ENCODE peak calls at places on chromosomes 5 and 9, in seven cellular contexts. V is gastrocnemius medialis, R is body of pancreas, I is heart right ventricle, L is H9, K is IMR-90, E is cardiac muscle cell. W is an unnamed sample. For H3K4me1, the result is how much of the 10 kb centered on the place peaks cover.

GRCh38 chr5:55600536-55601208 is 65.9 kb upstream of the PLPP1 start:
- DNase-seq in V (no peak), R (no peak), I (no peak), L (no peak), K (peak), E (peak), W (no peak)

GRCh38 chr5:172028167-172028566 is 21.7 kb upstream of the FBXW11 start:
- DNase-seq in V (no peak), R (no peak), I (no peak), L (no peak), K (no peak), E (no peak), W (no peak)

GRCh38 chr9:105681724-105682123 is 12.6 kb upstream of the TMEM38B start:
- DNase-seq in V (no peak), R (no peak), I (no peak), L (no peak), K (peak), E (no peak), W (no peak)

GRCh38 chr5:141701341-141702119 is 19.5 kb upstream of the ARAP3 start:
- DNase-seq in V (no peak), R (no peak), I (no peak), L (no peak), K (no peak), E (no peak), W (no peak)

GRCh38 chr9:72775570-72775969 is 177.3 kb downstream of the ALDH1A1 start:
- DNase-seq in V (no peak), R (no peak), I (no peak), L (no peak), K (no peak), E (no peak), W (no peak)

GRCh38 chr5:52878671-52879070 is 91.0 kb downstream of the ITGA1 start:
- DNase-seq in V (no peak), R (no peak), I (no peak), L (no peak), K (peak), E (no peak), W (no peak)

GRCh38 chr5:177111720-177112394 is 21.7 kb upstream of the NSD1 start:
- DNase-seq in V (no peak), R (peak), I (peak), L (peak), K (peak), E (peak), W (no peak)

GRCh38 chr5:177430146-177430951 is 3.9 kb downstream of the GRK6 start:
- DNase-seq in V (no peak), R (no peak), I (no peak), L (no peak), K (no peak), E (no peak), W (no peak)

GRCh38 chr9:126619336-126619919 is 5.7 kb downstream of the LMX1B start:
- DNase-seq in V (no peak), R (no peak), I (no peak), L (no peak), K (no peak), E (no peak), W (no peak)

GRCh38 chr9:26748449-26749058 is 144.0 kb downstream of the CAAP1 start:
- DNase-seq in V (no peak), R (no peak), I (no peak), L (no peak), K (no peak), E (no peak), W (no peak)

GRCh38 chr9:124251605-124252366 is 6.0 kb upstream of the NEK6 start:
- DNase-seq in V (no peak), R (no peak), I (no peak), L (no peak), K (peak), E (no peak), W (no peak)

GRCh38 chr5:72688926-72689325 is 127.5 kb upstream of the TNPO1 start:
- DNase-seq in V (no peak), R (no peak), I (no peak), L (no peak), K (no peak), E (no peak), W (no peak)

GRCh38 chr9:708556-709432 is 132.7 kb upstream of the DMRT1 start:
- DNase-seq in V (no peak), R (peak), I (no peak), L (no peak), K (no peak), E (peak), W (peak)

GRCh38 chr5:79202076-79202475 is 33.9 kb upstream of the JMY start:
- DNase-seq in V (no peak), R (no peak), I (no peak), L (no peak), K (peak), E (no peak), W (peak)

GRCh38 chr5:33903118-33903517 is 11.3 kb upstream of the ADAMTS12 start:
- DNase-seq in V (no peak), R (no peak), I (no peak), L (no peak), K (no peak), E (no peak), W (no peak)

GRCh38 chr9:128554155-128554862 is 1.9 kb downstream of the SPTAN1 start:
- DNase-seq in V (peak), R (peak), I (peak), L (peak), K (peak), E (peak), W (peak)

GRCh38 chr9:69421908-69422801 is 97.1 kb downstream of the ENTREP1 start:
- DNase-seq in V (peak), R (peak), I (no peak), L (peak), K (peak), E (peak), W (peak)

GRCh38 chr9:113600871-113601545 is 137.5 kb downstream of the RGS3 start:
- DNase-seq in V (no peak), R (no peak), I (no peak), L (no peak), K (no peak), E (no peak), W (no peak)

GRCh38 chr5:136295914-136296313 is 69.4 kb downstream of the TRPC7 start:
- DNase-seq in V (no peak), R (no peak), I (no peak), L (no peak), K (peak), E (no peak), W (no peak)

GRCh38 chr9:128339761-128340690 is at the start of gene SLC27A4:
- DNase-seq in V (peak), R (peak), I (peak), L (peak), K (peak), E (peak), W (peak)

GRCh38 chr9:16023466-16023865 is 470.6 kb downstream of the CCDC171 start:
- DNase-seq in V (no peak), R (no peak), I (no peak), L (no peak), K (peak), E (no peak), W (no peak)

GRCh38 chr5:133117166-133117929 is 65.5 kb downstream of the HSPA4 start:
- DNase-seq in V (no peak), R (no peak), I (no peak), L (no peak), K (no peak), E (no peak), W (no peak)

GRCh38 chr5:91928751-91929521 is 545.8 kb upstream of the ARRDC3 start:
- DNase-seq in V (no peak), R (no peak), I (no peak), L (no peak), K (peak), E (peak), W (no peak)

GRCh38 chr9:77883846-77884771 is 147.5 kb downstream of the GNAQ start:
- DNase-seq in V (no peak), R (no peak), I (no peak), L (no peak), K (peak), E (no peak), W (no peak)

GRCh38 chr9:86771391-86771790 is 175.9 kb downstream of the GAS1 start:
- DNase-seq in V (no peak), R (no peak), I (no peak), L (no peak), K (no peak), E (no peak), W (no peak)

GRCh38 chr9:134276463-134277245 is 49.6 kb upstream of the RXRA start:
- DNase-seq in V (no peak), R (no peak), I (no peak), L (no peak), K (no peak), E (peak), W (no peak)

GRCh38 chr9:96719538-96720315 is 58.2 kb downstream of the ZNF510 start:
- DNase-seq in V (no peak), R (peak), I (no peak), L (no peak), K (no peak), E (no peak), W (no peak)

GRCh38 chr5:141909212-141909611 is 14.5 kb upstream of the DELE1 start:
- DNase-seq in V (no peak), R (no peak), I (no peak), L (no peak), K (no peak), E (no peak), W (no peak)

GRCh38 chr9:122053951-122054350 is 39.2 kb downstream of the TTLL11 start:
- DNase-seq in V (no peak), R (no peak), I (no peak), L (no peak), K (no peak), E (no peak), W (no peak)

GRCh38 chr5:171639236-171639635 is 146.4 kb upstream of the SMIM23 start:
- DNase-seq in V (no peak), R (no peak), I (no peak), L (no peak), K (no peak), E (no peak), W (no peak)

GRCh38 chr9:134191455-134192209 is 27.3 kb upstream of the RNU6ATAC start:
- DNase-seq in V (no peak), R (no peak), I (no peak), L (no peak), K (no peak), E (no peak), W (no peak)

DNA sequence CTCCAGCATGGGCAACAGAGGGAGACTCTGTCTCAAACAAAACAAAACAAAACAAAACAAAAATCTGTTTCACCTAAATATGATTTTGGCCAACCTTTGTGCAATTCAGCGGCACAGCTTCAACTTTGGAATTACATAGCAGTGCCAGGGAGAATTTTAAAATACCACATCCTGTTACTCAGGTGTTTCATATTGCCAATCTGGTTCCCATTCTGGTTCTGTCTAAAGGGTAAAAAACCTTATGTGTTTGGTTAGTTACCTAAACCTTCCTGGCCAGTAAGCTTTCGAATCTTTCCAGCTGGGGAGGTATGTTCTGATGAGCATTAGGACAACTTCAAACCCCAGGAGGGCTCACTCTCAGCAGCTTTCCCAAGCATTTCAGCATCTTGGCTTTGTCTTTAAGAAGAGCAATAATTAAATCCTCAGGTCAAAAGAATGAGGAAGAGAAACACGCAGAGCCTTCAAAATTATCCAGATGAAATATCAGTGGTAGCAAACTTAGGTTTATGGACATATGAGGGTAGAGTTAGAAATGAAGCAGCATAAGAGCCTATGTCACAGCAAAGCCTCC is 2.7 kb downstream of the DAB2 start:
- DNase-seq in V (no peak), R (no peak), I (no peak), L (no peak), K (no peak), E (no peak), W (no peak)
- H3K27ac ChIP-seq in V (peak), R (peak), I (peak), L (no peak), K (peak), E (no peak), W (peak)

GRCh38 chr9:137194388-137194787 is 5.9 kb downstream of the SSNA1 start:
- DNase-seq in V (no peak), R (peak), I (peak), L (no peak), K (no peak), E (no peak), W (no peak)

GRCh38 chr9:137192859-137193258 is 4.4 kb downstream of the SSNA1 start:
- DNase-seq in V (no peak), R (no peak), I (no peak), L (no peak), K (no peak), E (no peak), W (no peak)

GRCh38 chr9:137194909-137195308 is 5.6 kb downstream of the TPRN start:
- DNase-seq in V (no peak), R (peak), I (no peak), L (no peak), K (no peak), E (no peak), W (no peak)

GRCh38 chr9:137192448-137192780 is 3.9 kb downstream of the SSNA1 start:
- DNase-seq in V (no peak), R (no peak), I (no peak), L (no peak), K (no peak), E (no peak), W (no peak)

GRCh38 chr9:137193771-137194170 is 5.3 kb downstream of the SSNA1 start:
- DNase-seq in V (no peak), R (no peak), I (no peak), L (no peak), K (no peak), E (no peak), W (no peak)
- H3K4me1 ChIP-seq in V (under half), R (half or more), I (under half), L (under half), K (under half), E (under half), W (under half)

DNA sequence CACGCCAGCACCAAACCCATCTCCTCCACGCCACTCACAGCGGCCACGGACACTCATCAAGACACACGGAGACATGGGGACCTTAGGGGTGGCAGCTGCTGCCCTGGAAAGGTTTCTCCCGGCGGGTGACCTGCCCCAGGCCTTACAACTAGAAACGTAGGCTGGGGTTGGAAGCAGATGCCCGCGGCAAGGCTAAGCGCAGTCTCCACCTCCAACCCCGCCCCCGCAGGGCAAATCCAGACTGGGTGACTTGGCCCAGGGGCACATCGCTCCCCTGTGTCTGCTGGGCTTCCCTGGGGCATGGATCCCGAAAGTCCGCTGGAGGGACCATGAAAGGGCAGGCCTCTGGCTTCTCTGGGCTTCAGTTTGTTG is 12.0 kb upstream of the ASS1 start:
- DNase-seq in V (no peak), R (no peak), I (no peak), L (no peak), K (no peak), E (no peak), W (no peak)
- H3K27ac ChIP-seq in V (no peak), R (no peak), I (no peak), L (no peak), K (no peak), E (no peak), W (no peak)

GRCh38 chr9:71758785-71759184 is 9.5 kb downstream of the CEMIP2 start:
- DNase-seq in V (no peak), R (no peak), I (no peak), L (no peak), K (peak), E (no peak), W (no peak)

GRCh38 chr9:71755869-71756268 is 12.4 kb downstream of the CEMIP2 start:
- DNase-seq in V (no peak), R (no peak), I (no peak), L (no peak), K (no peak), E (no peak), W (no peak)

GRCh38 chr9:71756753-71757152 is 11.6 kb downstream of the CEMIP2 start:
- DNase-seq in V (no peak), R (no peak), I (no peak), L (no peak), K (no peak), E (no peak), W (no peak)

GRCh38 chr9:71760901-71761300 is 7.4 kb downstream of the CEMIP2 start:
- DNase-seq in V (peak), R (no peak), I (no peak), L (peak), K (no peak), E (peak), W (peak)

DNA sequence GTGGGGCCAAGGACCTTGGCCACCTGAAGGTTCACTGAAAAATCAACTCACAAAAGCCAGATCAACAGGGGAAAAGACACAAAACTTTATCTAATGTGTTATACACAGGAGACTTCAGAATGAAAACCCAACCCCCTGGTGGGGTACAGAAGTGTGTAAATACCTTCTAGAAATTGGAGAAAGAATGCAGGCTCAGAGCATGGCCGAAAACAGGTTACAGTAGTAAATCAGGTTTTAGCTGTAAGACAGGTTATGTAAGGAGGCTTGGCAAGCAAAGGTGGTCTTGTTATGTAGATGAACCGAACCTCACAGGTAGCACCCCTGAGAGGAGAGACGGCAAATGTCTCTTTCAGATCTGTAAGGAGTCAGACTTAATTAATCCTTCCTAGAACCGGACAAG is 10.0 kb downstream of the CEMIP2 start:
- DNase-seq in V (no peak), R (no peak), I (no peak), L (peak), K (no peak), E (no peak), W (no peak)
- H3K4me1 ChIP-seq in V (half or more), R (half or more), I (half or more), L (under half), K (under half), E (under half), W (under half)

GRCh38 chr5:143362828-143363227 is 40.7 kb downstream of the NR3C1 start:
- DNase-seq in V (no peak), R (no peak), I (no peak), L (no peak), K (no peak), E (no peak), W (no peak)
- H3K27ac ChIP-seq in V (no peak), R (no peak), I (no peak), L (no peak), K (no peak), E (no peak), W (no peak)

GRCh38 chr9:133113163-133113927 is 7.7 kb downstream of the RALGDS start:
- DNase-seq in V (peak), R (no peak), I (peak), L (no peak), K (peak), E (no peak), W (peak)

GRCh38 chr9:133113928-133114351 is 7.1 kb downstream of the RALGDS start:
- DNase-seq in V (peak), R (no peak), I (peak), L (no peak), K (peak), E (peak), W (no peak)

GRCh38 chr9:133114886-133115603 is 6.0 kb downstream of the RALGDS start:
- DNase-seq in V (peak), R (no peak), I (peak), L (no peak), K (no peak), E (no peak), W (no peak)

GRCh38 chr9:133115604-133116345 is 5.3 kb downstream of the RALGDS start:
- DNase-seq in V (no peak), R (no peak), I (peak), L (no peak), K (peak), E (no peak), W (peak)

GRCh38 chr9:133114451-133114885 is 6.6 kb downstream of the RALGDS start:
- DNase-seq in V (peak), R (no peak), I (peak), L (no peak), K (peak), E (no peak), W (peak)
- H3K4me1 ChIP-seq in V (half or more), R (half or more), I (half or more), L (under half), K (under half), E (under half), W (half or more)

DNA sequence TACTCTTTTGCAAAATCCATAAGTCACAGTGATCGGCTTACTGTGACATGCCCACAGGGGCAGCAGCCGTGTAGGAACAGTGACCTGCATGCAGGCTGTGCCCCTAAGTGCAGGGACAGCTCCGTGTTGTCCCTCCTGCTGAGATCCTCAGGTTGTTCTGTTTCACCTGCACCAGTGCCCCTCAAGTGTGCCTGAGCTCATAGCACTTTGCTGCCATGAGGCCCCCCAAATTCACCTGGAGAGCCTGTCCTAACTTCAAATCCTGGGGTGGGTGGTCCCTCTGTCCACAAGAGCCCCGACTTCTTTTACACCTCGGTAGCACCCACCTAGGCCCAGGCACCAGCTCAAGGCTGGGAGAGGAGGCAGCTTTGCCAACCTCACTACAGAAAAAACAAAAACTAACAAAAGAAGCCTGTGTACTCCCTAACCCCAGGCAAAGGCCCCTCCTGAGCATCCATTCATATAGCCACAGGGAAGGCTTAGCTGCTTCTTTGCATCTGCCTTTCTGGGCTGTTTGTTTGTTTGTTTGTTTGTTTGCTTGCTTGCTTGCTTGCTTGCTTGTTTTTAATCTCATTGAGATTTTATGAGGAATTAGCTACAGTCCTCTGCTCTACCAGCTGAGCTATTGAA is 214.5 kb downstream of the AUH start:
- DNase-seq in V (no peak), R (no peak), I (no peak), L (no peak), K (no peak), E (no peak), W (no peak)
- H3K27ac ChIP-seq in V (no peak), R (no peak), I (no peak), L (no peak), K (no peak), E (peak), W (no peak)

DNA sequence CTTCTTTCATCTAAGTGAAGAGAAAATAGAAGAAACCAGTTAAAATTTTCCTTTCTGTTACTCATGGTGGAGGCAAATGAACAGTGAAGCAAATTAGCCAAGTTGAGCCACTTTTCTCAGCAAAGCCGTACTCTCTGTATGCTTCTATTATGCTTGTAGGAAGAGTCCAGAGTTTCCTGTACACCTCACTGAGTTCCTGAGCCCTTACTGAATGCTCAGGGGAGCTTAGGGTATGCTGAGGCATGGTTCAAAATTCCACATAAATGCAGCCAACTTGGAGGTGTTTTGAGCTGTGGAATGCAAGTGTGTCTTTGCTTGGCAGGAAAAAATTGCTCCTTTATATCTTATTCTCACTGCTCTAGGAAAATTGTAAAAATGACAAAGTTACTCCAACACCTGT is 91.8 kb downstream of the FEM1C start:
- DNase-seq in V (no peak), R (no peak), I (no peak), L (no peak), K (no peak), E (no peak), W (no peak)
- H3K4me1 ChIP-seq in V (under half), R (half or more), I (under half), L (under half), K (under half), E (under half), W (under half)

GRCh38 chr5:40514986-40515385 is 164.7 kb upstream of the PTGER4 start:
- DNase-seq in V (no peak), R (no peak), I (no peak), L (no peak), K (no peak), E (no peak), W (no peak)
- H3K27ac ChIP-seq in V (no peak), R (no peak), I (no peak), L (no peak), K (no peak), E (no peak), W (no peak)

W was measured in adrenal gland.